ENCODE peak calls at places on chromosomes 7 and 10, in four cellular contexts. T is upper lobe of right lung, C is body of pancreas, W is prostate gland. F is an unnamed sample. For H3K9me3, the result is how much of the 10 kb centered on the place peaks cover.

GRCh38 chr7:92461027-92462003 is 14.0 kb downstream of the GATAD1 start:
- DNase-seq in T (no peak), C (peak), W (peak), F (no peak)

GRCh38 chr7:143367972-143368371 is 5.5 kb upstream of the FAM131B start:
- DNase-seq in T (no peak), C (peak), W (no peak), F (peak)

GRCh38 chr7:106421181-106421762 is 136.5 kb upstream of the NAMPT start:
- DNase-seq in T (peak), C (peak), W (peak), F (peak)

GRCh38 chr7:155738652-155739537 is 73.4 kb downstream of the SHH start:
- DNase-seq in T (peak), C (peak), W (peak), F (peak)

GRCh38 chr7:66964391-66964790 is 31.0 kb downstream of the SBDS start:
- DNase-seq in T (no peak), C (no peak), W (no peak), F (no peak)

GRCh38 chr10:34811968-34812514 is 3.1 kb downstream of the PARD3 start:
- DNase-seq in T (no peak), C (no peak), W (no peak), F (no peak)

GRCh38 chr10:131947631-131948347 is 33.9 kb downstream of the BNIP3 start:
- DNase-seq in T (peak), C (no peak), W (no peak), F (peak)

GRCh38 chr7:47228386-47229014 is 353.4 kb downstream of the TNS3 start:
- DNase-seq in T (no peak), C (no peak), W (no peak), F (no peak)

GRCh38 chr7:110921478-110922210 is 169.3 kb upstream of the LRRN3 start:
- DNase-seq in T (no peak), C (no peak), W (no peak), F (no peak)

GRCh38 chr7:115748123-115748738 is 282.3 kb downstream of the TFEC start:
- DNase-seq in T (no peak), C (no peak), W (no peak), F (no peak)

DNA sequence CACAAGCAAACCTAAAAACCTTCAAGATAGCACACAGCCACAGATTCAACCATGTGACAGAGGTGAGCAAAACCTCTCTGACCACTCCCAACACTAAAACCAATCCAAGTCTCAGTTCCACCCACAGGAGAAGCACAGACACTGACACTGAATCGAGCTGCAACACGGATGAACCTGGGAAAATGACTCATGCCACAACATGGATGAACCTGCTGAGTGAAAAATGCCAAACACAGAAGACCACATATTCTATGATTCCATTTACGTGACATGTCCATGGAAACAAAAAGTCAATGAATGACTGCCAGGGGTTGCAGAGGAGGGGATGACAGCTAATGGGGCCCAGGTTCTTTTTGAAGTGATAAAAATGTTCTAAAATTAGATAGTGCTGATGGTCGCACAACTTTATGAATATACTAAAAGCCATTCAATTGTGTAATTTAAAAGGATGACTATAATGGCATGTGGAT is 22.0 kb downstream of the CYTH3 start:
- DNase-seq in T (no peak), C (no peak), W (no peak), F (no peak)
- H3K27ac ChIP-seq in T (no peak), C (no peak), W (no peak), F (no peak)

DNA sequence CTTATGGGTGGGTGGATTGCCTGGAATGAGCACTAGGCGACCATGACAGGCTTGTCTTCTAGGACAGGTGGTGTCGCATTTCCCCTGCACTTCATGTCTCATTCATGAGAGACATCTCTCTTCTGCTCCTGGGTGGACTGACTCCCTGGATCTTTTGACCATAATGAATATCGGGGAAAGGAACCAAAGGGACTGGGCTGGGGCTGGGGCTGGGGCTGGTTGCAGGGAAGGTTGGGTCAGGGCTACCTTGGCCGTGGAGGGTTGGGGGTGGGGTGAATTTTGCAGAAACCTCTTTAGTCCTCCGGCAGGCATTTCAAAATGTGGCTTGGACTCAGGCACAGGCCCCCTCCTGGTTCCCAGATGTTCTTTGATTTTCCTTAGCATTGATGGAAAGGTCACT is 319.2 kb downstream of the ZNF716 start:
- DNase-seq in T (no peak), C (no peak), W (no peak), F (no peak)
- H3K9me3 ChIP-seq in T (under half), C (under half), W (under half), F (under half)

DNA sequence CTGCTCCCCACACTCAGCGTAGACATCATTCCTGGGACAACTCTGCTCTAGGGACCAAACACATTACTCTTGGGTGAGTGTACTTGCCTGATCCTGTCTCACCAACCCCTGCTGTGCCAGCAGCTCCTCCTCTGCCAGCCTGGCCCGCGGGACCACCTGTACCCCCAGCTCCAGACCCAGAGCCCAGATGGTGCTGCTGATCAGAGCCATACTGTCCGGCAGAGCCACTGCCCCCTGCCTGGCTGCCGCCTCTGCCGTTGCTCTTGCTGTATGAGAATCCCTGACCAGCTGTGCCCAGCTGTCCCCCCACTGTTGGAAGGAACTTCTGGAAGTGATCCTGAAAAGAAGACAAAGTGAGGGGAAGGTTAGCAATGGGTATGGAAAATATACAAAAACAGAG is 6.9 kb downstream of the MYOZ1 start:
- DNase-seq in T (no peak), C (no peak), W (no peak), F (no peak)
- H3K27ac ChIP-seq in T (no peak), C (no peak), W (no peak), F (no peak)

GRCh38 chr7:157526604-157527003 is 189.8 kb downstream of the DNAJB6 start:
- DNase-seq in T (peak), C (no peak), W (no peak), F (peak)

GRCh38 chr7:157529768-157530560 is 193.2 kb downstream of the DNAJB6 start:
- DNase-seq in T (peak), C (no peak), W (no peak), F (peak)

GRCh38 chr7:157527235-157527634 is 190.4 kb downstream of the DNAJB6 start:
- DNase-seq in T (peak), C (no peak), W (no peak), F (no peak)

GRCh38 chr7:157527686-157528085 is 190.9 kb downstream of the DNAJB6 start:
- DNase-seq in T (peak), C (no peak), W (no peak), F (peak)

DNA sequence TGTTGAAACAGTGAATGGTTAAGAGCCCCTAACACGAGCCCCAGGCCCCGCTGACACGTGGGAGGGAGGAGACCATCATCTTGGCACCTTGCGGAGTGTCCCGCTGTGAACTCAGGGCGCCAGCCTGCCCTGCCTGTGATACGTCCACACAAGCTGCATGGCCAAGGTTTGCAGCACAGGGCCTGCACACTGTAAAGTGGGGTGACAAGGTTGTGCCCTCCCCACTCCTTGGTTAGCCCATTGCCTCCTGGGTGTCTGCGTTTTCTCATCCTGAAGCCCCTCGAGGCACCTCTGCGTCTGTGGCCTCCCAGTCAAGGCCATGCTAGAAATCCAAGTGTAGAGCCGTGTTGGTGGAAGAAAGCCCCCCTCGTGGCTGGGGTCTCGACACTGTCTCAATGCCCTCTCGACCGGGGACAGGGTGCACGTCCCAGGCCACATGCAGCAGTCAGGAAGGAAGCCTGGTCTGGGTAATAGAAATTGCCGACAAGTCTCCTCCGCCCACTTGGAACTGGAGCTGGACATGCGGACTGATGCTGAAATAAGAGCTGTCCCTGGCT is 192.1 kb downstream of the DNAJB6 start:
- DNase-seq in T (peak), C (no peak), W (no peak), F (peak)
- H3K9me3 ChIP-seq in T (under half), C (under half), W (under half), F (under half)

GRCh38 chr7:112202819-112203218 is 3.4 kb downstream of the DOCK4 start:
- DNase-seq in T (no peak), C (peak), W (peak), F (peak)
- H3K27ac ChIP-seq in T (no peak), C (no peak), W (no peak), F (no peak)